ENCODE peak calls at places on chromosomes 4 and X, in five cellular contexts. L is stimulated activated CD4-positive, alpha-beta T cell treated with anti-CD3 and anti-CD28 coated beads, Interleukin-1b, Interleukin-23, amount 100 ng/mL, for 24 hours; Z is NCI-H1417; R is cardiac fibroblast; F is HFFc6. D is an unnamed sample.

GRCh38 chrX:130086414-130087207 is 23.7 kb downstream of the ELF4 start:
- DNase-seq in L (no peak), Z (no peak), R (no peak), F (no peak), D (no peak)

GRCh38 chrX:24190500-24191156 is 41.1 kb downstream of the ZFX start:
- DNase-seq in L (no peak), Z (no peak), R (peak), F (peak), D (no peak)

GRCh38 chr4:86036729-86037128 is 323.1 kb downstream of the MAPK10 start:
- DNase-seq in L (no peak), Z (no peak), R (peak), F (peak), D (no peak)

GRCh38 chrX:41293269-41293668 is 40.7 kb upstream of the DDX3X start:
- DNase-seq in L (no peak), Z (no peak), R (peak), F (no peak), D (no peak)

GRCh38 chrX:123550829-123551228 is 182.0 kb downstream of the THOC2 start:
- DNase-seq in L (no peak), Z (no peak), R (no peak), F (no peak), D (no peak)

GRCh38 chrX:56385336-56385735 is 153.2 kb downstream of the KLF8 start:
- DNase-seq in L (no peak), Z (no peak), R (no peak), F (no peak), D (no peak)

GRCh38 chr4:82891728-82892466 is 944 bp upstream of the SEC31A start:
- DNase-seq in L (no peak), Z (no peak), R (peak), F (peak), D (no peak)

GRCh38 chrX:66684196-66684595 is 45.3 kb upstream of the EDA2R start:
- DNase-seq in L (no peak), Z (no peak), R (peak), F (peak), D (no peak)

GRCh38 chrX:135295238-135295943 is 13.9 kb upstream of the ETDC start:
- DNase-seq in L (peak), Z (no peak), R (peak), F (no peak), D (no peak)

GRCh38 chr4:86972997-86973396 is 38.2 kb downstream of the AFF1 start:
- DNase-seq in L (no peak), Z (no peak), R (peak), F (no peak), D (no peak)

GRCh38 chrX:108584617-108585211 is 145.1 kb downstream of the COL4A5 start:
- DNase-seq in L (no peak), Z (no peak), R (peak), F (peak), D (no peak)

GRCh38 chrX:67893931-67894330 is 350.1 kb downstream of the AR start:
- DNase-seq in L (no peak), Z (no peak), R (no peak), F (no peak), D (no peak)

GRCh38 chr4:15874671-15875070 is 63.9 kb downstream of the FGFBP1 start:
- DNase-seq in L (no peak), Z (no peak), R (no peak), F (no peak), D (no peak)

GRCh38 chrX:24081661-24082154 is 27.0 kb downstream of the EIF2S3 start:
- DNase-seq in L (no peak), Z (peak), R (peak), F (peak), D (peak)

GRCh38 chr4:41076481-41076880 is 137.9 kb downstream of the APBB2 start:
- DNase-seq in L (no peak), Z (no peak), R (no peak), F (no peak), D (no peak)

GRCh38 chrX:100659431-100660137 is 15.6 kb downstream of the SRPX2 start:
- DNase-seq in L (no peak), Z (no peak), R (no peak), F (no peak), D (no peak)

GRCh38 chr4:187606581-187606980 is 389.0 kb upstream of the ZFP42 start:
- DNase-seq in L (no peak), Z (no peak), R (peak), F (peak), D (peak)

GRCh38 chr4:1772869-1773538 is 20.1 kb upstream of the FGFR3 start:
- DNase-seq in L (no peak), Z (no peak), R (no peak), F (no peak), D (no peak)

GRCh38 chr4:134078230-134078914 is 123.2 kb downstream of the PABPC4L start:
- DNase-seq in L (no peak), Z (no peak), R (no peak), F (no peak), D (no peak)

GRCh38 chr4:4689694-4690440 is 148.0 kb upstream of the STX18 start:
- DNase-seq in L (no peak), Z (no peak), R (no peak), F (no peak), D (no peak)

GRCh38 chr4:22500128-22500611 is 15.7 kb downstream of the ADGRA3 start:
- DNase-seq in L (no peak), Z (peak), R (no peak), F (no peak), D (no peak)

GRCh38 chrX:15646031-15646430 is 18.6 kb downstream of the CLTRN start:
- DNase-seq in L (no peak), Z (no peak), R (no peak), F (no peak), D (no peak)

GRCh38 chrX:133482345-133483041 is 67.2 kb upstream of the GPC4 start:
- DNase-seq in L (no peak), Z (no peak), R (peak), F (no peak), D (no peak)

GRCh38 chr4:153684182-153685073 is at the start of gene TLR2:
- DNase-seq in L (peak), Z (peak), R (peak), F (no peak), D (no peak)

GRCh38 chrX:72078411-72078810 is 53.3 kb downstream of the RTL5 start:
- DNase-seq in L (no peak), Z (no peak), R (no peak), F (no peak), D (no peak)

GRCh38 chr4:80492761-80493160 is 157.2 kb downstream of the CFAP299 start:
- DNase-seq in L (no peak), Z (no peak), R (no peak), F (no peak), D (no peak)